ENCODE peak calls at places on chromosome 18, in four cellular contexts. E is gastrocnemius medialis, D is lower lobe of right lung, R is neuronal stem cell. Z is an unnamed sample. For H3K9me3 and H3K36me3, the result is how much of the 10 kb centered on the place peaks cover.

GRCh38 chr18:32349728-32350395 is 120.8 kb downstream of the GAREM1 start:
- DNase-seq in E (peak), D (no peak), R (no peak), Z (no peak)

GRCh38 chr18:60675801-60676200 is 303.2 kb upstream of the MC4R start:
- DNase-seq in E (no peak), D (no peak), R (no peak), Z (no peak)

GRCh38 chr18:76348267-76349066 is 146.6 kb downstream of the ZNF516 start:
- DNase-seq in E (no peak), D (no peak), R (no peak), Z (no peak)

GRCh38 chr18:39841133-39842041 is 2113.6 kb upstream of the PIK3C3 start:
- DNase-seq in E (no peak), D (peak), R (peak), Z (no peak)

GRCh38 chr18:5890261-5890605 is 5.1 kb downstream of the TMEM200C start:
- DNase-seq in E (no peak), D (peak), R (no peak), Z (peak)

GRCh38 chr18:72935744-72936143 is 68.0 kb upstream of the NETO1 start:
- DNase-seq in E (no peak), D (no peak), R (no peak), Z (no peak)

GRCh38 chr18:78431606-78432005 is 548.0 kb upstream of the SALL3 start:
- DNase-seq in E (no peak), D (no peak), R (no peak), Z (no peak)

GRCh38 chr18:12233378-12233777 is 20.8 kb upstream of the CIDEA start:
- DNase-seq in E (no peak), D (no peak), R (no peak), Z (no peak)

GRCh38 chr18:21739604-21740473 is 753 bp upstream of the MIB1 start:
- DNase-seq in E (no peak), D (no peak), R (no peak), Z (no peak)

GRCh38 chr18:55743701-55744100 is 155.7 kb upstream of the TCF4 start:
- DNase-seq in E (no peak), D (no peak), R (no peak), Z (no peak)

GRCh38 chr18:23135679-23136325 is 517 bp downstream of the CABLES1 start:
- DNase-seq in E (no peak), D (peak), R (peak), Z (peak)

GRCh38 chr18:68566991-68567390 is 147.9 kb downstream of the TMX3 start:
- DNase-seq in E (no peak), D (no peak), R (no peak), Z (no peak)

GRCh38 chr18:68564348-68564747 is 150.6 kb downstream of the TMX3 start:
- DNase-seq in E (no peak), D (no peak), R (no peak), Z (no peak)

GRCh38 chr18:68574311-68574710 is 140.6 kb downstream of the TMX3 start:
- DNase-seq in E (no peak), D (no peak), R (no peak), Z (no peak)

GRCh38 chr18:68564961-68565360 is 149.9 kb downstream of the TMX3 start:
- DNase-seq in E (no peak), D (no peak), R (no peak), Z (no peak)

DNA sequence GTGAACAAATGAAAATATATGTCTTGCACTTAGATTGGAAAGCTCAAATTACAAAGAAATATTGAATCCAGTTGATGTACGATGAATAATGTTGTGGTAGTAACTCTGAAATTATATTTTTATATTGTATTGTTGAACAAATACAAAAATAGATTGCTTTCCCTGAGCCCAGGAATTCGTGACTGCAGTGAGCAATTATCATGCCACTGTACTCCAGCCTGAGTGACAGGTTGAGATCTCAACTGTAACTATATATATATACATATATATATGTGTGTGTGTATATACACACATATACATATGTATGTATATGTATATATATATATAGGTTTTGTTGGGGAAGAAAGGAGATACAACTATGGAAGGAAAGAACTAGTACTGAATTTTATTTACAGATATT is 146.5 kb downstream of the TMX3 start:
- DNase-seq in E (no peak), D (no peak), R (no peak), Z (no peak)
- H3K9me3 ChIP-seq in E (under half), D (under half), R (under half), Z (under half)

GRCh38 chr18:36812686-36813085 is 16.1 kb downstream of the TPGS2 start:
- DNase-seq in E (no peak), D (no peak), R (no peak), Z (no peak)

GRCh38 chr18:36814994-36815393 is 13.8 kb downstream of the TPGS2 start:
- DNase-seq in E (no peak), D (no peak), R (no peak), Z (no peak)

GRCh38 chr18:36811955-36812354 is 16.8 kb downstream of the TPGS2 start:
- DNase-seq in E (no peak), D (no peak), R (no peak), Z (no peak)

GRCh38 chr18:36813111-36813752 is 15.6 kb downstream of the TPGS2 start:
- DNase-seq in E (no peak), D (no peak), R (no peak), Z (no peak)

GRCh38 chr18:36813753-36814130 is 15.1 kb downstream of the TPGS2 start:
- DNase-seq in E (no peak), D (no peak), R (no peak), Z (no peak)
- H3K36me3 ChIP-seq in E (under half), D (under half), R (half or more), Z (under half)

DNA sequence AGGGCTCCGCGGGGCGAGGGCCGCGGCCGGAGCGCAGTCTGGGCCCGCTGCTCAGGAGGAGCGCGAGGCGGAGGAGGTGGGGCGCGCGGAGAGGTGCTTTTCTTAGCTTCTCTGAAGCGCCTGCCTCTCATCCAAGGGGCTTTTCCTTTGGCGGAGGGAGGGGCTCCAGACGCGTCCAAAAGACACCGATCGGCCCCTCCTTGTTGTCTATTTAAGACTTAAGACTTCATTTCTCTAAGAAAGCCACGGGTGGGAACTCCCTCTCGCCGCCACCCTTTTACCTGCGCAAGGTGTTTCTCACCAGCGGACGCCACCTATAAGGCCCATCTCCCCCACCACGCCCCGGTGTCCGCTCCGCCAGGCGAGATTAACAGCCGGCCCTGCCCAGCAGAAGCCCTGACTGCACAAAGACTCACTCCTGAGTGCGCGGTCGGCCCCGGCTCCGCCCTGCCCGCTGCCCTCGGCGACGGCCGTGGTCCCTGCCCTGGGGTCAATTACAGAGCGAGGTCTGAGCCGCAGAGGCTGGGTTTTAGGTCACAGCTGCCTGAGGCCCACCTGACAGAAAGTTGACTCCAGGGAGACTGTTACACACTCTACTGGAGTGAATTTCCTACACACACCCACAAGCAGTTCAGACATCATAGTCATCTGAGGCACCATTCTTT is at the start of gene DSC2:
- DNase-seq in E (no peak), D (peak), R (peak), Z (peak)
- H3K4me3 ChIP-seq in E (peak), D (peak), R (peak), Z (no peak)

GRCh38 chr18:14916851-14917250 is 168.9 kb downstream of the ANKRD30B start:
- DNase-seq in E (no peak), D (no peak), R (no peak), Z (no peak)

GRCh38 chr18:14917311-14917710 is 169.3 kb downstream of the ANKRD30B start:
- DNase-seq in E (no peak), D (no peak), R (no peak), Z (no peak)

GRCh38 chr18:14914126-14914525 is 166.2 kb downstream of the ANKRD30B start:
- DNase-seq in E (no peak), D (no peak), R (no peak), Z (no peak)

GRCh38 chr18:14914771-14915170 is 166.8 kb downstream of the ANKRD30B start:
- DNase-seq in E (no peak), D (no peak), R (no peak), Z (no peak)

GRCh38 chr18:14916181-14916580 is 168.2 kb downstream of the ANKRD30B start:
- DNase-seq in E (no peak), D (no peak), R (no peak), Z (no peak)
- H3K9me3 ChIP-seq in E (under half), D (under half), R (under half), Z (under half)

GRCh38 chr18:79733996-79734770 is 54.6 kb downstream of the CTDP1 start:
- DNase-seq in E (peak), D (peak), R (no peak), Z (peak)
- H3K36me3 ChIP-seq in E (under half), D (half or more), R (half or more), Z (under half)

DNA sequence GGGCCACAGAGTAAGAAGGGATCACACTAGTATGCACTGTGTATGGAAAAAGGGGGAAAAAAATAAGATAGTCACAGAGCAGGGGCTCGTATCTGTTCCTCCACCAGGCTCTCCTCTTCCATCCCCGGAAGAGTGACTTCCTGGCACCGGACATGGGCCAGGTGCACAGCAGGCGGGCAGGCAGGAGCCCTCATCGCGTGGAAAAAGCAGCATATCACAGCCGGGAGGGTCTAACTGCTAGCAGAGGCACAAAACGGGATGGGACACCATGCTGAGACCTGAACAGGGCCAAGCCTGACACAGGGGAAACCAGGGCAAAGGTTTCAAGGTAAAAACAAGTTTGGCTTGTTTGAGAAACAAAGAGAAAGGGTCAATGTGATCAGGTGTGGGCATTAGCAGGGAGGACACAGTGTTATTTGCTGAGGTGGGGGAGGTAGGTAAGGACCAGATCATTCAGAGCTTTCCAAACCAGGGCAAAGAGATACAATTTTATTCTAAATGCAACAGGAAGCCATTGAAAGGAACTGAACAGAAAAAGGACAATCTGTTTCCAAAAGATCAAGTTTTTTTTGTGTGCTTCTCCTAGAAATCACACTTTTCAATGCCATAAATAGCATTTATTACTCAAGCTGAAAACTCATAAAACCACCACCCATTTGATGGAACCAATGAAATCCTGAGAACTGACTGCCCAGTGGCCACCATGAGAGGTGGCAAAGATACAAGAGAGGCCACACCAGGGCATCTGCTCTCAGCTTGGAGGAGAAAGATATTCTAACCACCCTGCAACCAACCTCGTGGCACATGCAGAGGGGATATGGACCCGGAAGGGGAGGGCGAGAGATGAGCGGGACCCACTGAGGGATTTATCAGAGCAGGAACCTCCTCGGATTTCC is 9.2 kb downstream of the CYB5A start:
- DNase-seq in E (no peak), D (no peak), R (no peak), Z (no peak)
- H3K4me3 ChIP-seq in E (no peak), D (peak), R (no peak), Z (no peak)

Z was measured in aorta.